ENCODE peak calls at places on chromosome 18, in nine cellular contexts. S is myocyte, C is head of caudate nucleus, Z is retina, G is NCI-H1694, V is WERI-Rb-1, Q is AG04449, U is Right ventricle myocardium inferior, T is fibroblast of lung. B is an unnamed sample.

GRCh38 chr18:54776282-54776977 is 51.8 kb upstream of the RAB27B start:
- DNase-seq in S (peak), C (no peak), Z (peak), G (no peak), V (no peak), Q (peak), U (no peak), T (peak), B (no peak)

GRCh38 chr18:58856881-58857280 is 7.8 kb upstream of the ZNF532 start:
- DNase-seq in S (peak), C (no peak), Z (no peak), G (no peak), V (no peak), Q (no peak), U (no peak), T (peak), B (no peak)

GRCh38 chr18:35122586-35123224 is 81.5 kb downstream of the MAPRE2 start:
- DNase-seq in S (peak), C (peak), Z (peak), G (no peak), V (peak), Q (no peak), U (no peak), T (no peak), B (peak)

GRCh38 chr18:2855560-2856350 is 8.9 kb downstream of the EMILIN2 start:
- DNase-seq in S (no peak), C (no peak), Z (no peak), G (no peak), V (no peak), Q (no peak), U (no peak), T (no peak), B (no peak)

GRCh38 chr18:54023471-54023870 is 201.0 kb downstream of the MBD2 start:
- DNase-seq in S (peak), C (no peak), Z (no peak), G (no peak), V (no peak), Q (peak), U (no peak), T (peak), B (no peak)

GRCh38 chr18:28729321-28729720 is 552.4 kb upstream of the CDH2 start:
- DNase-seq in S (peak), C (no peak), Z (no peak), G (no peak), V (no peak), Q (no peak), U (no peak), T (no peak), B (no peak)

GRCh38 chr18:39215920-39216319 is 1650.3 kb upstream of the CELF4 start:
- DNase-seq in S (no peak), C (no peak), Z (no peak), G (no peak), V (no peak), Q (no peak), U (no peak), T (no peak), B (no peak)

GRCh38 chr18:39051013-39051412 is 1485.4 kb upstream of the CELF4 start:
- DNase-seq in S (peak), C (no peak), Z (no peak), G (no peak), V (no peak), Q (no peak), U (no peak), T (peak), B (no peak)

GRCh38 chr18:79631761-79632446 is 47.7 kb upstream of the CTDP1 start:
- DNase-seq in S (no peak), C (no peak), Z (no peak), G (no peak), V (peak), Q (no peak), U (no peak), T (no peak), B (no peak)

GRCh38 chr18:51013259-51013658 is 16.8 kb upstream of the SMAD4 start:
- DNase-seq in S (peak), C (no peak), Z (no peak), G (no peak), V (no peak), Q (no peak), U (no peak), T (no peak), B (no peak)

GRCh38 chr18:12079504-12080237 is 14.0 kb upstream of the ANKRD62 start:
- DNase-seq in S (peak), C (no peak), Z (no peak), G (no peak), V (no peak), Q (peak), U (no peak), T (peak), B (no peak)